ENCODE peak calls at places on chromosomes 6 and 20, in ten cellular contexts. P, Y, Q, U, O, K, C, G, R and I are unnamed samples.

GRCh38 chr20:50313827-50314226 is 123.2 kb downstream of the CEBPB start:
- DNase-seq in U (peak), Y (no peak), O (no peak), K (no peak), C (no peak), G (no peak), R (no peak), Q (no peak), P (no peak), I (no peak)

GRCh38 chr6:35669441-35669776 is 19.3 kb downstream of the FKBP5 start:
- DNase-seq in U (no peak), Y (no peak), P (no peak), R (no peak), C (no peak), Q (peak), K (no peak), G (peak), O (no peak), I (no peak)

GRCh38 chr20:62508641-62509051 is 32.9 kb upstream of the GATA5 start:
- DNase-seq in Y (peak), P (no peak), R (no peak), O (no peak), G (no peak), K (no peak), C (no peak), U (no peak), Q (no peak), I (no peak)

GRCh38 chr6:5905431-5906339 is 101.0 kb downstream of the NRN1 start:
- DNase-seq in O (no peak), K (peak), Q (no peak), C (peak), Y (no peak), U (peak), G (peak), R (peak), P (no peak), I (no peak)

GRCh38 chr6:153145591-153145990 is 14.5 kb upstream of the RGS17 start:
- DNase-seq in K (no peak), O (no peak), Y (no peak), Q (no peak), P (no peak), C (no peak), U (no peak), R (no peak), G (no peak), I (no peak)

GRCh38 chr6:119161450-119161849 is 83.0 kb upstream of the FAM184A start:
- DNase-seq in O (no peak), G (no peak), P (no peak), Q (no peak), Y (no peak), C (no peak), R (no peak), K (no peak), U (no peak), I (no peak)

GRCh38 chr6:95203153-95203754 is 374.1 kb upstream of the MANEA start:
- DNase-seq in C (no peak), R (peak), Y (peak), Q (peak), P (no peak), G (peak), U (no peak), K (peak), O (no peak), I (no peak)

GRCh38 chr20:59807909-59808728 is 125.3 kb downstream of the SYCP2 start:
- DNase-seq in C (peak), P (peak), U (no peak), K (no peak), R (no peak), Y (no peak), Q (no peak), O (no peak), G (no peak), I (no peak)

GRCh38 chr20:60804918-60805631 is 447.0 kb upstream of the CDH4 start:
- DNase-seq in K (no peak), P (no peak), O (no peak), Y (no peak), C (no peak), Q (no peak), G (no peak), R (no peak), U (no peak), I (no peak)

GRCh38 chr6:112744827-112745226 is 397.7 kb downstream of the RFPL4B start:
- DNase-seq in U (no peak), O (no peak), C (no peak), G (no peak), Y (no peak), Q (no peak), P (no peak), R (no peak), K (no peak), I (no peak)

GRCh38 chr6:37125779-37126553 is 44.0 kb upstream of the PIM1 start:
- DNase-seq in P (peak), K (peak), U (peak), C (no peak), Y (no peak), G (no peak), R (no peak), Q (no peak), O (no peak), I (peak)

GRCh38 chr6:44625996-44626395 is 238.5 kb downstream of the CDC5L start:
- DNase-seq in G (no peak), U (no peak), C (no peak), K (no peak), O (no peak), Y (no peak), R (no peak), P (no peak), Q (no peak), I (no peak)

GRCh38 chr6:105510746-105511145 is 107.9 kb upstream of the PREP start:
- DNase-seq in P (no peak), K (no peak), Q (no peak), O (no peak), C (no peak), U (no peak), R (no peak), G (no peak), Y (no peak), I (no peak)

GRCh38 chr20:10935658-10936057 is 261.9 kb upstream of the JAG1 start:
- DNase-seq in C (no peak), Y (no peak), U (no peak), K (no peak), R (no peak), O (no peak), G (no peak), Q (no peak), P (no peak), I (no peak)

GRCh38 chr6:41286544-41287346 is at the start of gene TREM1:
- DNase-seq in R (peak), Q (no peak), U (no peak), Y (peak), O (peak), G (peak), P (no peak), K (peak), C (peak), I (no peak)

GRCh38 chr6:105488521-105489212 is 85.8 kb upstream of the PREP start:
- DNase-seq in O (no peak), R (no peak), Y (no peak), G (no peak), P (no peak), C (no peak), U (no peak), K (peak), Q (no peak), I (no peak)

GRCh38 chr6:169335301-169335700 is 81.7 kb upstream of the THBS2 start:
- DNase-seq in G (no peak), Y (no peak), Q (no peak), U (no peak), K (no peak), P (no peak), O (no peak), C (no peak), R (peak), I (no peak)

GRCh38 chr20:49312661-49313060 is 34.8 kb upstream of the ZNFX1 start:
- DNase-seq in R (no peak), O (no peak), Y (no peak), U (no peak), P (no peak), C (no peak), G (no peak), Q (no peak), K (no peak), I (no peak)

GRCh38 chr6:6631526-6632276 is 43.2 kb downstream of the LY86 start:
- DNase-seq in G (peak), K (no peak), U (no peak), Y (no peak), O (no peak), P (no peak), C (no peak), R (no peak), Q (no peak), I (no peak)

GRCh38 chr20:47150403-47151152 is 205.9 kb downstream of the ZMYND8 start:
- DNase-seq in G (peak), Y (peak), Q (peak), C (peak), U (no peak), K (peak), P (no peak), R (peak), O (no peak), I (peak)

GRCh38 chr20:45405566-45406259 is 2.4 kb upstream of the DBNDD2 start:
- DNase-seq in C (no peak), P (no peak), Q (peak), Y (peak), R (peak), U (peak), K (peak), O (peak), G (peak), I (peak)

GRCh38 chr6:89035252-89036106 is 45.1 kb upstream of the PNRC1 start:
- DNase-seq in U (peak), K (peak), O (no peak), Q (no peak), G (peak), Y (peak), P (no peak), C (peak), R (peak), I (no peak)

GRCh38 chr20:48339147-48339985 is 488.4 kb downstream of the PREX1 start:
- DNase-seq in Q (peak), K (peak), U (peak), G (peak), P (no peak), Y (peak), C (no peak), R (no peak), O (no peak), I (no peak)

GRCh38 chr6:32700391-32701040 is 34.1 kb upstream of the HLA-DQB1 start:
- DNase-seq in P (no peak), Y (peak), C (peak), G (peak), Q (peak), K (peak), R (peak), U (peak), O (no peak), I (peak)

GRCh38 chr20:45735552-45735951 is 13.4 kb downstream of the SPINT4 start:
- DNase-seq in U (no peak), Q (no peak), R (no peak), P (no peak), K (no peak), O (no peak), G (no peak), Y (no peak), C (no peak), I (no peak)

GRCh38 chr20:60482609-60483008 is 524.4 kb downstream of the CDH26 start:
- DNase-seq in O (no peak), Y (no peak), G (no peak), R (no peak), C (no peak), Q (no peak), P (no peak), U (no peak), K (no peak), I (no peak)

GRCh38 chr6:160950507-160950906 is 41.1 kb upstream of the MAP3K4 start:
- DNase-seq in R (peak), Q (no peak), O (no peak), K (peak), P (no peak), G (peak), Y (peak), C (no peak), U (no peak), I (no peak)

GRCh38 chr6:144758602-144759001 is 473.5 kb downstream of the UTRN start:
- DNase-seq in K (no peak), R (peak), Q (no peak), Y (no peak), G (peak), C (no peak), P (no peak), O (no peak), U (no peak), I (no peak)

GRCh38 chr6:170205534-170206316 is 85.2 kb downstream of the DLL1 start:
- DNase-seq in R (no peak), U (no peak), O (no peak), Y (no peak), G (no peak), C (peak), Q (no peak), K (no peak), P (peak), I (no peak)

GRCh38 chr6:132147530-132148011 is 196.4 kb upstream of the CCN2 start:
- DNase-seq in K (no peak), R (no peak), Q (no peak), P (no peak), Y (no peak), C (no peak), O (no peak), U (no peak), G (no peak), I (no peak)

GRCh38 chr6:46014511-46015118 is 1.0 kb downstream of the CLIC5 start:
- DNase-seq in C (no peak), R (no peak), K (peak), P (no peak), U (no peak), O (peak), G (no peak), Y (peak), Q (no peak), I (peak)

GRCh38 chr6:12603711-12604049 is 112.9 kb upstream of the PHACTR1 start:
- DNase-seq in P (no peak), U (no peak), C (no peak), Y (no peak), K (no peak), G (no peak), Q (no peak), O (no peak), R (no peak), I (no peak)

GRCh38 chr20:57938158-57939108 is 228.6 kb upstream of the PMEPA1 start:
- DNase-seq in U (no peak), P (no peak), O (no peak), Y (no peak), R (no peak), C (no peak), G (no peak), Q (no peak), K (no peak), I (no peak)
- TF ChIP-seq CTCF in U (no peak), P (peak), O (no peak), Y (peak), R (no peak), C (no peak), G (peak), Q (no peak), K (no peak), I (peak)

DNA sequence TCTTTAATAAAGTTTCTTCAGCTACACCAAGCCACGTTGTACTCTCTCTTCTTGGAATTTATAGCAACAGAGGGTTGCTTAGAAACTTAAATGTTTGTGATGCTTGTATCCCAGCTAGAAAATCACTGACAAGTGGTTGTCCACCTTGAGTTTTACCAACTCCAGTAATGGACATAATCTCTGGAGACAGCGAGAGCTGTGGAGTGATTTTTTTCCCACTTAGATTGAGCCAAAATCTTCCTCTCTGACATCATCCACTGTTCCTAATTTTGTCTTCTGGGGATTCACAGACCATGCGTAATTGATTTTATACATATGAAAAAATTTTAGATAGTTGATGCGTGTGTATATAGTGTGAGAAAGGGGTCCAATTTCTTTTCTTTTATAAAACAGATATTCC is 8.0 kb downstream of the ECT2L start:
- DNase-seq in U (no peak), K (no peak), P (no peak), Y (no peak), G (no peak), Q (no peak), R (no peak), C (no peak), O (no peak), I (no peak)
- TF ChIP-seq CTCF in U (no peak), K (no peak), P (no peak), Y (no peak), G (no peak), Q (no peak), R (no peak), C (no peak), O (no peak), I (no peak)

GRCh38 chr6:156933201-156934053 is 156.2 kb downstream of the ARID1B start:
- DNase-seq in Q (no peak), C (peak), O (no peak), Y (peak), G (no peak), K (peak), P (no peak), R (peak), U (no peak), I (peak)
- TF ChIP-seq CTCF in Q (no peak), C (no peak), O (no peak), Y (no peak), G (peak), K (no peak), P (peak), R (no peak), U (no peak), I (peak)

GRCh38 chr6:85118233-85118632 is 331.6 kb upstream of the NT5E start:
- DNase-seq in R (no peak), K (no peak), G (no peak), P (no peak), Y (peak), U (no peak), O (no peak), C (no peak), Q (no peak), I (no peak)
- TF ChIP-seq CTCF in R (no peak), K (peak), G (peak), P (peak), Y (no peak), U (no peak), O (no peak), C (no peak), Q (peak), I (peak)